ENCODE peak calls at places on chromosome 4, in six cellular contexts. A is HepG2, M is SK-N-SH, H is H1, R is HCT116, I is GM12878. X is an unnamed sample.

GRCh38 chr4:153420361-153420760 is 45.8 kb upstream of the TMEM131L start:
- DNase-seq in A (no peak), M (no peak), H (no peak), R (no peak), I (no peak), X (no peak)

GRCh38 chr4:33400504-33400903 is 2680.3 kb downstream of the PCDH7 start:
- DNase-seq in A (no peak), M (no peak), H (no peak), R (no peak), I (no peak), X (no peak)

GRCh38 chr4:152278505-152279301 is 257.2 kb downstream of the FBXW7 start:
- DNase-seq in A (no peak), M (no peak), H (no peak), R (no peak), I (peak), X (peak)

GRCh38 chr4:36915717-36916116 is 328.8 kb upstream of the NWD2 start:
- DNase-seq in A (no peak), M (no peak), H (no peak), R (no peak), I (no peak), X (no peak)

GRCh38 chr4:103150677-103151076 is 47.5 kb downstream of the CENPE start:
- DNase-seq in A (no peak), M (no peak), H (no peak), R (no peak), I (no peak), X (no peak)

GRCh38 chr4:125198916-125199315 is 115.8 kb upstream of the FAT4 start:
- DNase-seq in A (no peak), M (no peak), H (no peak), R (no peak), I (no peak), X (no peak)

GRCh38 chr4:184464759-184465454 is 9.4 kb downstream of the IRF2 start:
- DNase-seq in A (peak), M (no peak), H (no peak), R (no peak), I (no peak), X (no peak)

GRCh38 chr4:156248921-156249320 is 295.3 kb upstream of the CTSO start:
- DNase-seq in A (no peak), M (no peak), H (no peak), R (no peak), I (no peak), X (no peak)

GRCh38 chr4:13103382-13104015 is 380.6 kb downstream of the RAB28 start:
- DNase-seq in A (no peak), M (no peak), H (no peak), R (no peak), I (no peak), X (no peak)

GRCh38 chr4:6582889-6583504 is 8.0 kb downstream of the MAN2B2 start:
- DNase-seq in A (peak), M (peak), H (no peak), R (peak), I (peak), X (peak)

GRCh38 chr4:184434496-184435066 is 39.8 kb downstream of the IRF2 start:
- DNase-seq in A (no peak), M (no peak), H (no peak), R (no peak), I (no peak), X (no peak)

GRCh38 chr4:47855350-47855749 is 17.5 kb upstream of the CORIN start:
- DNase-seq in A (no peak), M (no peak), H (no peak), R (no peak), I (no peak), X (no peak)

GRCh38 chr4:83639849-83640493 is 104.1 kb downstream of the GPAT3 start:
- DNase-seq in A (peak), M (peak), H (no peak), R (peak), I (peak), X (no peak)

GRCh38 chr4:20589436-20589835 is 110.8 kb upstream of the PACRGL start:
- DNase-seq in A (no peak), M (no peak), H (no peak), R (no peak), I (no peak), X (no peak)

GRCh38 chr4:6307230-6307629 is 37.6 kb downstream of the WFS1 start:
- DNase-seq in A (no peak), M (no peak), H (no peak), R (no peak), I (no peak), X (no peak)

GRCh38 chr4:7390366-7390765 is 44.4 kb downstream of the PSAPL1 start:
- DNase-seq in A (no peak), M (peak), H (no peak), R (no peak), I (no peak), X (no peak)

GRCh38 chr4:16717266-16717970 is 181.0 kb downstream of the LDB2 start:
- DNase-seq in A (no peak), M (no peak), H (no peak), R (no peak), I (no peak), X (no peak)

GRCh38 chr4:26238782-26239647 is 81.8 kb upstream of the RBPJ start:
- DNase-seq in A (peak), M (no peak), H (no peak), R (no peak), I (no peak), X (no peak)

GRCh38 chr4:139243448-139244365 is 36.3 kb downstream of the MGARP start:
- DNase-seq in A (peak), M (no peak), H (no peak), R (no peak), I (no peak), X (no peak)

GRCh38 chr4:152095701-152096070 is 334.9 kb upstream of the GATB start:
- DNase-seq in A (no peak), M (no peak), H (no peak), R (no peak), I (no peak), X (no peak)

GRCh38 chr4:16626945-16627344 is 271.5 kb downstream of the LDB2 start:
- DNase-seq in A (no peak), M (no peak), H (no peak), R (no peak), I (no peak), X (no peak)

GRCh38 chr4:77449996-77450395 is 155.6 kb upstream of the CXCL13 start:
- DNase-seq in A (no peak), M (no peak), H (no peak), R (no peak), I (no peak), X (no peak)

GRCh38 chr4:687048-687974 is 1.6 kb downstream of the SLC49A3 start:
- DNase-seq in A (peak), M (peak), H (no peak), R (peak), I (no peak), X (peak)
- TF ChIP-seq JUND in A (peak), M (peak), H (no peak), R (no peak), I (no peak), X (no peak)

GRCh38 chr4:55524844-55525571 is 21.7 kb downstream of the CLOCK start:
- DNase-seq in A (no peak), M (no peak), H (no peak), R (no peak), I (no peak), X (no peak)
- TF ChIP-seq JUND in A (no peak), M (no peak), H (no peak), R (no peak), I (no peak), X (no peak)

GRCh38 chr4:170391066-170391754 is 301.5 kb upstream of the AADAT start:
- DNase-seq in A (no peak), M (no peak), H (no peak), R (no peak), I (no peak), X (no peak)
- TF ChIP-seq JUND in A (no peak), M (peak), H (no peak), R (no peak), I (no peak), X (no peak)

DNA sequence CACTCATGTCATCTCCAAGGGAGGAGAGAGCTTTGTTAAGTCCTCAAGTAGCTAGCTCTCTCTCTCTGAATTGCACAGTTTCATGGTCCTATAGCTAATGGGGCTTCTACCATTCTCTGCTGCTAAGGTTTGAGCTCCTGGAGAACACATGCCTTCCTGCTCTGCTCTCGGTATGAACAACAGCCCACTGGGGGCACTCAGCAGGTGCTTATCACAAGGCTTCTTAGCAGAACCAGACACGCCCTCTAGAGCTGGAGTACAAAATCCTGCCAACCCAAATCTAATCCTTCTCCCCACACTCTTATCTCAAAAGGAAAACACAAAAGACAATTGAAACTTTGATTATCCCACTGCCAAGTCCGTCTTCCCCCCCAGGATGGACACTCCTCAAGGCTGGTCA is 176.5 kb downstream of the HS3ST1 start:
- DNase-seq in A (no peak), M (no peak), H (no peak), R (no peak), I (no peak), X (no peak)
- TF ChIP-seq JUND in A (no peak), M (no peak), H (no peak), R (no peak), I (no peak), X (no peak)

GRCh38 chr4:107197121-107197520 is 161.0 kb upstream of the DKK2 start:
- DNase-seq in A (no peak), M (no peak), H (no peak), R (no peak), I (no peak), X (no peak)

GRCh38 chr4:107193989-107194388 is 157.9 kb upstream of the DKK2 start:
- DNase-seq in A (no peak), M (peak), H (no peak), R (no peak), I (no peak), X (no peak)

DNA sequence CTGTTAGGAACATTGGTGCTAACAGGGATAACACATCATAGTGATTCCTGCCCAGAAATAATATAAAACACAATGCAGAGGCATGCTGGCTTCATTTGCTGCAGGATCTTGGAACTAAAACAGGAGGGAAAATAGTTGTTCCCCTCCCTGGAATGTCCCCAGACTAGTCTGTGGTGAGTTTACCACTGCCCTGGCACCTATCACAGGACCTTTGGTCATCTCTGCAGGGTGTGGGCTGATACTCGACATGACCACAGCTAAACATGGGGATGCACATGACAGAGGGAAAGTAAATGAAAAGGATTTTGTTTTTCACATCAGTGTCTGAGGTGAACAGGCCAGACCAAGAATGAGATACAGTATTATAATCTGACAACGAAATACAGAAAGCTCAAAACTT is 160.2 kb upstream of the DKK2 start:
- DNase-seq in A (no peak), M (no peak), H (no peak), R (no peak), I (no peak), X (no peak)
- TF ChIP-seq JUND in A (no peak), M (no peak), H (no peak), R (no peak), I (no peak), X (no peak)

DNA sequence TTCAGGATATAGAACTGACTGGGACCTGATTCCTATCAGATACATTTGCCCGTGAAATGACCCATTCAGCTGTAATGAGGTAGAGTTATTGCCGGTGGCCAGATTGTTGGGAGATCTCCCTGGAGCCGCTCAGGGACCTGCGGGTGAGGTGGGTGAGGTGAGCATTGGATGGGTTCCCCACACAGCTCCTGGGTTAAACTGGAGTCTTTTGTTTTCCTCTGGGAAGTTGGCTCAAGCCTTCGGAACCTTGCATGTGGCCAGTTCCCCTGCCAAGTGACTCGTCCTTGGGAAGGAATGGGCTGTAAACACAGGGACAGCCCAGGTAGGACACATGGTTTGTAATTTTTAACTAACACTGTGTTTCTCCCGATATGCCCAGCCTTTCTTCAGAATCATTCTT is 31.6 kb upstream of the KIT start:
- DNase-seq in A (no peak), M (no peak), H (no peak), R (no peak), I (no peak), X (peak)
- TF ChIP-seq JUND in A (no peak), M (no peak), H (no peak), R (no peak), I (no peak), X (no peak)

GRCh38 chr4:140257461-140258305 is 103.7 kb upstream of the MAML3 start:
- DNase-seq in A (no peak), M (no peak), H (no peak), R (no peak), I (no peak), X (no peak)
- TF ChIP-seq JUND in A (no peak), M (no peak), H (no peak), R (no peak), I (no peak), X (no peak)

GRCh38 chr4:155174668-155175067 is 33.8 kb upstream of the NPY2R start:
- DNase-seq in A (no peak), M (no peak), H (no peak), R (no peak), I (no peak), X (no peak)

GRCh38 chr4:155173371-155173770 is 35.1 kb upstream of the NPY2R start:
- DNase-seq in A (no peak), M (no peak), H (no peak), R (no peak), I (no peak), X (no peak)

GRCh38 chr4:155179216-155179615 is 29.2 kb upstream of the NPY2R start:
- DNase-seq in A (no peak), M (no peak), H (no peak), R (peak), I (no peak), X (no peak)
- TF ChIP-seq JUND in A (no peak), M (no peak), H (no peak), R (no peak), I (no peak), X (no peak)

GRCh38 chr4:39947963-39948362 is 29.7 kb downstream of the PDS5A start:
- DNase-seq in A (no peak), M (no peak), H (no peak), R (no peak), I (no peak), X (no peak)
- TF ChIP-seq JUND in A (no peak), M (no peak), H (no peak), R (no peak), I (no peak), X (no peak)

DNA sequence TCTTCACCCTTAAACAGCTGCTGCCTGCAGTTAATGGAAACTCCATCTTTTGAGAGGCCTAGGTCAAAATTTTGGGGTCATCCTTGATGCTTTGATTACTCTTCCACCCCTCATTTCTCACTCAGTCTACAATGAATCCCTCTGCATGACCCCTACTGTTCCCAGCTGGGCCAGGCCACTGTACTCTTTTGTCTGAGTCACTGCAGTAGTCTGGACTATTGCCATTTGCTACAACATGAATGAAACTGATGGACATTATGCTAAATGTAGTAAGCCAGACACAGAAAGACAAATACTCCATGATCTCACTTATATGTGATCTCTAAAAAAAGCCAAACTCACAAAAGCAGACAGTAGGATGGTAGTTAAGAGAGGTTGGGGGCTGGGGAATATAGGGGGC is 28.3 kb downstream of the STK32B start:
- DNase-seq in A (no peak), M (no peak), H (no peak), R (no peak), I (no peak), X (no peak)
- TF ChIP-seq JUND in A (no peak), M (no peak), H (no peak), R (no peak), I (no peak), X (no peak)

X was measured in T47D.